ENCODE peak calls at places on chromosomes 7 and 10, in six cellular contexts. K, Y, I, R, Z and L are unnamed samples.
A peak's percentile ranks its signal among the peaks of the same experiment; 100 is the strongest.

GRCh38 chr10:6068422-6068821 is 6.3 kb upstream of the IL2RA start:
- DNase-seq in I (no peak), Y (no peak), R (peak; percentile 63), Z (peak; percentile 90), K (no peak), L (peak; percentile 42)

GRCh38 chr7:36854652-36855051 is 130.4 kb upstream of the AOAH start:
- DNase-seq in Z (no peak), Y (no peak), R (no peak), K (no peak), I (no peak), L (no peak)

GRCh38 chr10:15209827-15210509 is 41.5 kb upstream of the NMT2 start:
- DNase-seq in Z (peak; percentile 68), R (peak; percentile 88), K (peak; percentile 80), I (peak; percentile 84), Y (peak; percentile 73), L (peak; percentile 78)

GRCh38 chr10:26887611-26888215 is 27.0 kb upstream of the ABI1 start:
- DNase-seq in Z (no peak), I (no peak), K (no peak), R (no peak), Y (no peak), L (no peak)

GRCh38 chr10:47095848-47096612 is 184.8 kb downstream of the PTPN20 start:
- DNase-seq in Z (no peak), Y (no peak), K (no peak), I (no peak), R (no peak), L (no peak)

GRCh38 chr10:126041804-126042231 is 145.5 kb downstream of the FANK1 start:
- DNase-seq in K (peak; percentile 80), Y (peak; percentile 88), R (peak; percentile 84), I (peak; percentile 80), Z (peak; percentile 76), L (peak; percentile 90)

GRCh38 chr10:75189266-75190096 is 21.1 kb upstream of the VDAC2 start:
- DNase-seq in Z (no peak), R (no peak), K (no peak), Y (no peak), I (no peak), L (no peak)

GRCh38 chr10:100934084-100934659 is 21.4 kb downstream of the SLF2 start:
- DNase-seq in Y (no peak), R (no peak), K (peak; percentile 39), I (no peak), Z (peak; percentile 21), L (no peak)

GRCh38 chr7:115034515-115034914 is 112.6 kb downstream of the MDFIC start:
- DNase-seq in K (no peak), Z (no peak), I (no peak), Y (no peak), R (no peak), L (no peak)

GRCh38 chr7:157459966-157460365 is 123.2 kb downstream of the DNAJB6 start:
- DNase-seq in K (no peak), Z (no peak), Y (no peak), R (no peak), I (peak; percentile 27), L (no peak)

GRCh38 chr10:34434119-34434594 is 380.9 kb downstream of the PARD3 start:
- DNase-seq in K (peak; percentile 56), R (no peak), Y (no peak), I (no peak), Z (no peak), L (no peak)

GRCh38 chr10:97428572-97428981 is 2.6 kb downstream of the PGAM1 start:
- DNase-seq in Z (no peak), K (no peak), I (no peak), Y (no peak), R (no peak), L (no peak)

GRCh38 chr7:93861325-93861949 is 29.1 kb downstream of the TFPI2 start:
- DNase-seq in R (no peak), Z (peak; percentile 3), K (no peak), Y (no peak), I (no peak), L (no peak)
- TF ChIP-seq CTCF in R (no peak), Z (peak; percentile 72), K (peak; percentile 4), Y (peak; percentile 29), I (peak; percentile 9), L (no peak)

DNA sequence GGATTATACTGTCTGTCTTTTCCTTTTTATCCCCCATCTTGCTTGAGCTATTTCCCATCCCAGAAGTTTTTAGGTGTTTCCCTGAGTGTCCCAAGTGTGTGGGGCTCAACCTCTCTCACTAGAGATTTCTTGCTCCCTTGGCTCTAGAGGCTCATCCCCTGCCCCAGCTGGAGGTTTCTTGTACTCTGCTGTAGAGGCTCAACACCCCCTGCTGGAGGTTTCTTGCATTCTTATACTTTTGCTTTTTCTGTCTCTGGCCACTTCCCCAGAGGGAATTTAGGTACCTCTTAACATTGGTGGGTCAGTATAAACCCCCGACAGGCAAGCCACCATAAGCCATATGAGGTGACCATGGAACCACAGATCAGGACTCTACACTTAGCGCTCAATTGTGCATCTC is 114.2 kb upstream of the FAM3C start:
- DNase-seq in K (peak; percentile 6), R (no peak), Z (peak; percentile 24), Y (no peak), I (no peak), L (no peak)
- TF ChIP-seq CTCF in K (no peak), R (no peak), Z (peak; percentile 58), Y (no peak), I (peak; percentile 26), L (no peak)

GRCh38 chr10:51014680-51015425 is 59.4 kb upstream of the PRKG1 start:
- DNase-seq in Y (no peak), R (no peak), K (no peak), Z (no peak), I (no peak), L (no peak)

GRCh38 chr10:51007781-51008180 is 66.5 kb upstream of the PRKG1 start:
- DNase-seq in Z (no peak), K (no peak), I (no peak), Y (no peak), R (no peak), L (no peak)

GRCh38 chr10:51006686-51007085 is 67.6 kb upstream of the PRKG1 start:
- DNase-seq in Y (no peak), Z (no peak), K (no peak), I (no peak), R (no peak), L (no peak)

GRCh38 chr10:51005551-51005950 is 68.7 kb upstream of the PRKG1 start:
- DNase-seq in I (no peak), Z (no peak), Y (no peak), K (no peak), R (no peak), L (no peak)

DNA sequence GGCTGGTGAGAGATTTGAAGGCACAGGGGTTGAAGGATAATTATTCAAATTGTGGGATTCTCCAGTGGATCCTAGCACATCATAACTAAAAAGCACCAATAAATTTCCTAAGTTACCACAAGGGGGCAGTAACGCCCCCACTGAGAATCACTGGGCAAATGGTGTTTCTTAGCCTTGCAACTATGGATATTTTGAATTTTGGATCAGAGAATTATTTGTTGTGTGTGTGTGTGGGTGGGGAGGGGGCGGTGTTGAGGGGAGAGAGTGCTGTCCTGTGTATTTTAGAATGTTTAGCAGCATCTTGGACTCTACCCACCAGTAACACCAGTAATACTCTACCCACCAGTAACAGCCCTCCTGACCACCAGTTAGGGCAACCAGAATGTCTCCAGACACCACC is 63.3 kb upstream of the PRKG1 start:
- DNase-seq in I (no peak), K (peak; percentile 40), Z (peak; percentile 47), R (no peak), Y (no peak), L (peak; percentile 44)
- TF ChIP-seq CTCF in I (peak; percentile 80), K (peak; percentile 72), Z (peak; percentile 95), R (peak; percentile 83), Y (peak; percentile 75), L (peak; percentile 60)

GRCh38 chr10:22426653-22427052 is 81.4 kb downstream of the SPAG6 start:
- DNase-seq in I (no peak), R (no peak), K (no peak), Y (no peak), Z (no peak), L (no peak)

GRCh38 chr10:22415072-22415471 is 69.8 kb downstream of the SPAG6 start:
- DNase-seq in Y (no peak), K (no peak), I (no peak), R (no peak), Z (no peak), L (no peak)

GRCh38 chr10:22417736-22418268 is 72.5 kb downstream of the SPAG6 start:
- DNase-seq in I (no peak), K (no peak), R (no peak), Y (no peak), Z (no peak), L (no peak)

GRCh38 chr10:22420787-22421517 is 75.7 kb downstream of the SPAG6 start:
- DNase-seq in Y (no peak), Z (peak; percentile 36), R (no peak), I (no peak), K (peak; percentile 25), L (peak; percentile 37)
- TF ChIP-seq CTCF in Y (peak; percentile 28), Z (peak; percentile 61), R (no peak), I (peak; percentile 28), K (peak; percentile 32), L (no peak)

GRCh38 chr10:17248964-17249363 is 20.9 kb downstream of the VIM start:
- DNase-seq in R (no peak), I (no peak), K (no peak), Y (no peak), Z (no peak), L (no peak)

GRCh38 chr10:17244712-17245365 is 16.8 kb downstream of the VIM start:
- DNase-seq in K (no peak), Y (no peak), I (no peak), R (no peak), Z (no peak), L (no peak)

GRCh38 chr10:17247210-17247609 is 19.2 kb downstream of the VIM start:
- DNase-seq in Y (no peak), I (no peak), K (no peak), Z (no peak), R (no peak), L (no peak)

GRCh38 chr10:17250736-17251135 is 22.7 kb downstream of the VIM start:
- DNase-seq in Z (no peak), K (no peak), R (no peak), Y (no peak), I (no peak), L (peak; percentile 10)

DNA sequence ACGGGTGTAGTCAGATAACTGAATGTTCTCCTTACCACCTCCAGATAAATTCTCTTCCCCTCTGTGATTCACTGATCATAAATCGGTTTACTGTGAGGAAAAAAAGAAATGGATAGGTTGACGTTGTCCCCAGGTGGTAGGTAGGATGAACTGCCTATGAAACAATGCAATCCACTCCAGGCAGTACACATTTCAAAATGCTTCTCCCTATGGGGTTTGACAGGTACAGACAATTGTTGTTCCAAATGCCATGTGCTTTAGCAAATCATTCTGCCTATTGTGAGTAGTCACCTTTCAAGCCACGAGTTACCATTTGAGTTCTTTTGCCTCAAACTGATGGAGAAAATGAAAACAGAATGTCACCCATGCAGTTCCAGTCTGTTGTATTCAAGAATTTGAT is 21.8 kb downstream of the VIM start:
- DNase-seq in I (no peak), K (peak; percentile 24), Y (no peak), Z (no peak), R (no peak), L (no peak)
- TF ChIP-seq CTCF in I (no peak), K (peak; percentile 14), Y (no peak), Z (peak; percentile 40), R (no peak), L (peak; percentile 10)